ENCODE peak calls at places on chromosomes 2 and 18, in four cellular contexts. One of them, this sample, is unnamed.

GRCh38 chr2:239257511-239257937 is 143.3 kb downstream of the HDAC4 start:
- DNase-seq in SIG-M5: peak; percentile 91
- DNase-seq in SW480: peak; percentile 73
- DNase-seq in HFFc6: peak; percentile 91
- DNase-seq in this sample: no peak

GRCh38 chr2:182018218-182018617 is 32.6 kb downstream of the PPP1R1C start:
- DNase-seq in SIG-M5: no peak
- DNase-seq in SW480: no peak
- DNase-seq in HFFc6: no peak
- DNase-seq in this sample: no peak

GRCh38 chr2:72886505-72887031 is 640 bp upstream of the SPR start:
- DNase-seq in SIG-M5: no peak
- DNase-seq in SW480: no peak
- DNase-seq in HFFc6: no peak
- DNase-seq in this sample: no peak

GRCh38 chr2:8540552-8541055 is 141.3 kb upstream of the ID2 start:
- DNase-seq in SIG-M5: no peak
- DNase-seq in SW480: no peak
- DNase-seq in HFFc6: no peak
- DNase-seq in this sample: no peak

GRCh38 chr2:79887747-79888374 is 375.0 kb downstream of the CTNNA2 start:
- DNase-seq in SIG-M5: no peak
- DNase-seq in SW480: peak; percentile 66
- DNase-seq in HFFc6: peak; percentile 51
- DNase-seq in this sample: peak; percentile 72

GRCh38 chr2:181457121-181457740 is at the start of gene ITGA4:
- DNase-seq in SIG-M5: no peak
- DNase-seq in SW480: no peak
- DNase-seq in HFFc6: peak; percentile 63
- DNase-seq in this sample: no peak

GRCh38 chr2:54556659-54557121 is 100.6 kb downstream of the SPTBN1 start:
- DNase-seq in SIG-M5: no peak
- DNase-seq in SW480: no peak
- DNase-seq in HFFc6: peak; percentile 43
- DNase-seq in this sample: no peak

GRCh38 chr18:66682855-66683322 is 79.0 kb upstream of the CDH19 start:
- DNase-seq in SIG-M5: no peak
- DNase-seq in SW480: no peak
- DNase-seq in HFFc6: no peak
- DNase-seq in this sample: peak; percentile 66

GRCh38 chr2:234805826-234806225 is 146.0 kb upstream of the SH3BP4 start:
- DNase-seq in SIG-M5: no peak
- DNase-seq in SW480: no peak
- DNase-seq in HFFc6: no peak
- DNase-seq in this sample: no peak

GRCh38 chr2:69893684-69894481 is at the start of gene SNRNP27:
- DNase-seq in SIG-M5: peak; percentile 22
- DNase-seq in SW480: peak; percentile 82
- DNase-seq in HFFc6: peak; percentile 71
- DNase-seq in this sample: peak; percentile 89

GRCh38 chr2:64972856-64973255 is 16.3 kb upstream of the SLC1A4 start:
- DNase-seq in SIG-M5: no peak
- DNase-seq in SW480: no peak
- DNase-seq in HFFc6: no peak
- DNase-seq in this sample: no peak

GRCh38 chr2:24866946-24867345 is 53.1 kb downstream of the ADCY3 start:
- DNase-seq in SIG-M5: no peak
- DNase-seq in SW480: no peak
- DNase-seq in HFFc6: no peak
- DNase-seq in this sample: no peak

GRCh38 chr2:9548506-9548905 is 7.1 kb downstream of the ADAM17 start:
- DNase-seq in SIG-M5: no peak
- DNase-seq in SW480: no peak
- DNase-seq in HFFc6: peak; percentile 25
- DNase-seq in this sample: no peak

GRCh38 chr2:52210611-52211010 is 1178.7 kb upstream of the NRXN1 start:
- DNase-seq in SIG-M5: no peak
- DNase-seq in SW480: no peak
- DNase-seq in HFFc6: no peak
- DNase-seq in this sample: no peak

GRCh38 chr2:104849618-104850097 is 4.3 kb upstream of the POU3F3 start:
- DNase-seq in SIG-M5: no peak
- DNase-seq in SW480: peak; percentile 65
- DNase-seq in HFFc6: peak; percentile 45
- DNase-seq in this sample: no peak

GRCh38 chr2:26692814-26693286 is 328 bp downstream of the KCNK3 start:
- DNase-seq in SIG-M5: no peak
- DNase-seq in SW480: no peak
- DNase-seq in HFFc6: no peak
- DNase-seq in this sample: no peak

GRCh38 chr2:31822587-31822986 is 188.2 kb downstream of the MEMO1 start:
- DNase-seq in SIG-M5: no peak
- DNase-seq in SW480: no peak
- DNase-seq in HFFc6: no peak
- DNase-seq in this sample: no peak

GRCh38 chr2:240324312-240325005 is 111.0 kb upstream of the GPC1 start:
- DNase-seq in SIG-M5: no peak
- DNase-seq in SW480: no peak
- DNase-seq in HFFc6: no peak
- DNase-seq in this sample: no peak

GRCh38 chr2:240248981-240249422 is 108.5 kb upstream of the OTOS start:
- DNase-seq in SIG-M5: no peak
- DNase-seq in SW480: no peak
- DNase-seq in HFFc6: no peak
- DNase-seq in this sample: no peak

GRCh38 chr2:171241771-171242170 is 81.1 kb upstream of the TLK1 start:
- DNase-seq in SIG-M5: no peak
- DNase-seq in SW480: no peak
- DNase-seq in HFFc6: no peak
- DNase-seq in this sample: no peak

GRCh38 chr18:10579079-10579867 is 53.4 kb downstream of the NAPG start:
- DNase-seq in SIG-M5: no peak
- DNase-seq in SW480: no peak
- DNase-seq in HFFc6: peak; percentile 52
- DNase-seq in this sample: no peak

GRCh38 chr2:239881031-239881471 is 144.1 kb downstream of the NDUFA10 start:
- DNase-seq in SIG-M5: no peak
- DNase-seq in SW480: no peak
- DNase-seq in HFFc6: no peak
- DNase-seq in this sample: no peak

GRCh38 chr2:10552871-10553245 is 104.7 kb upstream of the ODC1 start:
- DNase-seq in SIG-M5: no peak
- DNase-seq in SW480: no peak
- DNase-seq in HFFc6: no peak
- DNase-seq in this sample: no peak

GRCh38 chr2:37775908-37776250 is 104.4 kb upstream of the CDC42EP3 start:
- DNase-seq in SIG-M5: no peak
- DNase-seq in SW480: peak; percentile 25
- DNase-seq in HFFc6: peak; percentile 69
- DNase-seq in this sample: no peak

GRCh38 chr2:3377279-3377611 is 373 bp downstream of the EIPR1 start:
- DNase-seq in SIG-M5: no peak
- DNase-seq in SW480: peak; percentile 49
- DNase-seq in HFFc6: peak; percentile 40
- DNase-seq in this sample: no peak

GRCh38 chr18:25275414-25276001 is 76.5 kb downstream of the ZNF521 start:
- DNase-seq in SIG-M5: no peak
- DNase-seq in SW480: no peak
- DNase-seq in HFFc6: no peak
- DNase-seq in this sample: no peak

GRCh38 chr2:113872201-113872600 is 17.7 kb upstream of the ACTR3 start:
- DNase-seq in SIG-M5: no peak
- DNase-seq in SW480: no peak
- DNase-seq in HFFc6: peak; percentile 79
- DNase-seq in this sample: no peak

GRCh38 chr18:78362198-78362597 is 617.4 kb upstream of the SALL3 start:
- DNase-seq in SIG-M5: no peak
- DNase-seq in SW480: no peak
- DNase-seq in HFFc6: no peak
- DNase-seq in this sample: no peak

GRCh38 chr2:98833172-98833916 is 102.4 kb upstream of the MGAT4A start:
- DNase-seq in SIG-M5: no peak
- DNase-seq in SW480: no peak
- DNase-seq in HFFc6: no peak
- DNase-seq in this sample: no peak

GRCh38 chr18:44715841-44716240 is 35.2 kb downstream of the SETBP1 start:
- DNase-seq in SIG-M5: no peak
- DNase-seq in SW480: no peak
- DNase-seq in HFFc6: no peak
- DNase-seq in this sample: no peak

GRCh38 chr2:123971564-123972318 is 53.3 kb upstream of the CNTNAP5 start:
- DNase-seq in SIG-M5: no peak
- DNase-seq in SW480: no peak
- DNase-seq in HFFc6: no peak
- DNase-seq in this sample: no peak

GRCh38 chr18:54612237-54612636 is 21.2 kb downstream of the DYNAP start:
- DNase-seq in SIG-M5: no peak
- DNase-seq in SW480: no peak
- DNase-seq in HFFc6: no peak
- DNase-seq in this sample: no peak

GRCh38 chr2:196076778-196077568 is 8.3 kb upstream of the DNAH7 start:
- DNase-seq in SIG-M5: no peak
- DNase-seq in SW480: no peak
- DNase-seq in HFFc6: no peak
- DNase-seq in this sample: no peak

GRCh38 chr2:8653485-8653884 is 28.4 kb upstream of the ID2 start:
- DNase-seq in SIG-M5: no peak
- DNase-seq in SW480: no peak
- DNase-seq in HFFc6: no peak
- DNase-seq in this sample: peak; percentile 36

GRCh38 chr2:36463365-36463764 is 107.8 kb downstream of the CRIM1 start:
- DNase-seq in SIG-M5: no peak
- DNase-seq in SW480: no peak
- DNase-seq in HFFc6: no peak
- DNase-seq in this sample: no peak

GRCh38 chr2:70280242-70280798 is 13.2 kb downstream of the SNRPG start:
- DNase-seq in SIG-M5: no peak
- DNase-seq in SW480: no peak
- DNase-seq in HFFc6: no peak
- DNase-seq in this sample: no peak

GRCh38 chr2:159131882-159132281 is 154.6 kb downstream of the WDSUB1 start:
- DNase-seq in SIG-M5: no peak
- DNase-seq in SW480: no peak
- DNase-seq in HFFc6: peak; percentile 85
- DNase-seq in this sample: no peak

This sample was measured in midbrain.